ENCODE peak calls at places on chromosome 3, in seven cellular contexts. B, H, F, P, Z, C and G are unnamed samples.

GRCh38 chr3:23232016-23232415 is 28.9 kb downstream of the UBE2E2 start:
- DNase-seq in B (no peak), H (no peak), F (no peak), P (no peak), Z (no peak), C (no peak), G (no peak)

GRCh38 chr3:134934933-134935332 is 139.9 kb downstream of the EPHB1 start:
- DNase-seq in B (no peak), H (no peak), F (no peak), P (no peak), Z (no peak), C (no peak), G (no peak)

GRCh38 chr3:146970236-146970635 is 365.1 kb upstream of the PLSCR5 start:
- DNase-seq in B (no peak), H (no peak), F (no peak), P (no peak), Z (no peak), C (no peak), G (no peak)

GRCh38 chr3:187968883-187969580 is 184.9 kb upstream of the LPP start:
- DNase-seq in B (peak; percentile 47), H (no peak), F (no peak), P (no peak), Z (no peak), C (no peak), G (peak; percentile 42)

GRCh38 chr3:45026957-45027356 is 854 bp downstream of the CLEC3B start:
- DNase-seq in B (no peak), H (no peak), F (no peak), P (no peak), Z (no peak), C (peak; percentile 91), G (no peak)

GRCh38 chr3:22934973-22935372 is 268.2 kb upstream of the UBE2E2 start:
- DNase-seq in B (no peak), H (no peak), F (no peak), P (no peak), Z (no peak), C (no peak), G (no peak)

GRCh38 chr3:108001457-108001856 is 89.4 kb downstream of the CD47 start:
- DNase-seq in B (peak; percentile 92), H (no peak), F (no peak), P (peak; percentile 5), Z (no peak), C (no peak), G (no peak)

GRCh38 chr3:128369106-128369708 is 97.5 kb downstream of the DNAJB8 start:
- DNase-seq in B (no peak), H (no peak), F (no peak), P (no peak), Z (no peak), C (no peak), G (no peak)

DNA sequence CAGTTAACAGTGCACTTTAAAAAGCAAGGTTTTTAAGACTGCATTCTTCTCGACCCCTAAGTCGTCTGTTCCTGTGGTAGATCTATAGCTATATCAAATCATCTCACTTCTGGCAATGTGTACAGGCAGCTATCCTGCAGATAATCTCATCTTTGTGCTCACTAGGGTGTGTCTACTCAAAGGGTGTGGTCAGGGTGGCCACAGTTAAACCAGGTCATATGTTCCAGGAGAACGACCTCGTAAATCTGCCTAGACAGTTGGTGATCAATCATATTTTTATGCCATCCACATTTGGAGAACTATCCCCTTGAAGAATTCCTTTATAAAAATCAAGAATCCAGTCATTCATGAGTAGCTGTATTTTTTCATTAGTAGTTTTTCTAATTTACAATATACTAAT is 3.0 kb downstream of the VEPH1 start:
- DNase-seq in B (peak; percentile 82), H (no peak), F (no peak), P (peak; percentile 7), Z (no peak), C (no peak), G (no peak)
- H3K27ac ChIP-seq in B (peak overlapping the region; percentile 80), H (no peak overlapping the region), F (peak overlapping the region; percentile 80), P (no peak overlapping the region), Z (no peak overlapping the region), C (no peak overlapping the region), G (no peak overlapping the region)

GRCh38 chr3:159818399-159818798 is 170.2 kb upstream of the IL12A start:
- DNase-seq in B (no peak), H (no peak), F (no peak), P (no peak), Z (peak; percentile 41), C (no peak), G (peak; percentile 96)
- TF ChIP-seq CTCF in B (no peak), H (no peak), F (no peak), P (no peak), Z (no peak), C (no peak), G (peak; percentile 45)

DNA sequence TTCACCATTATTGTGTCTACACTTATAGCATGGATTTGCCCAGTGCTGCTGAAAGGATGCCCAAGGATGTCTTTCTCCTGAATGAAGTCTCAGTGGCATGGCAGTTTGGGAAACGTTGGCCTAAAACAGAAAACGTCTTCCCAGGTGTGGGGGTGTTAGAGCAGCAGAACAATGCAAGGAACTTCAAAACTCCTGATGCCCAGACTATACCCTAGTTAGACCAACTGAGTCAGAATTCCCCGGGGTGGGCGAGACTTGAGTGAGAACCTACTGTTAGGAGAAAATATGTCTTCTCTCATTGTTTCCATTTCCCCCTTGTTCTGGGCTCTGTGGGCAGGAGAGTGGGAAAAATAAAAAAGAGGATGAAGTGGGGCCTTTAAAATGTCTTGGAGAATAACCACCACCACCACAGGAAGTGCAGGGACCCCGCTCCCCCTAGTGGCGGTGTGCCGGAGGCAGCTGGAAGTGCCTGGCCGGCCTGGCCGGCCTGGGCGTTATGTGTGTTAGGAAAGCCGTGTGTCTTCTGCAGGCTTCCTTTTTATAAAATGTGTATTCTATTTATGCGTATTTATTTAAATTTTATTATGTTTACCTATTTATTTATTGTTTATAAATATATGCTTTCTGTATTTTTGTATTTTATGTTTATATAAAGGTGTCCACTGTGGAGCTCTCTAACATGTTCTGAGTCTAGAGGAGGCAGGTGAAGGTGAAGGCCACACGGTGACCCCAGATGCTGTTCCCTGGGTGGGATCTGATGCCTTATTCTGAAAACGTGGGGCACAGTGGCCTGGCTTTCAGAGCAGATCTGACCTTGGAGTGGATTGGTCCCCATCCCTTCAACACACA is 104.5 kb upstream of the SLC7A14 start:
- DNase-seq in B (peak; percentile 40), H (peak; percentile 39), F (peak; percentile 54), P (peak; percentile 38), Z (peak; percentile 77), C (no peak), G (peak; percentile 74)
- H3K27ac ChIP-seq in B (no peak overlapping the region), H (no peak overlapping the region), F (peak overlapping the region; percentile 31), P (no peak overlapping the region), Z (no peak overlapping the region), C (peak overlapping the region; percentile 66), G (no peak overlapping the region)

GRCh38 chr3:11221818-11222217 is 50.4 kb upstream of the ATG7 start:
- DNase-seq in B (peak; percentile 14), H (no peak), F (no peak), P (no peak), Z (no peak), C (no peak), G (no peak)
- TF ChIP-seq CTCF in B (peak; percentile 45), H (no peak), F (no peak), P (no peak), Z (no peak), C (no peak), G (no peak)

GRCh38 chr3:150588027-150588830 is 14.9 kb upstream of the SELENOT start:
- DNase-seq in B (no peak), H (no peak), F (no peak), P (no peak), Z (peak; percentile 83), C (no peak), G (no peak)
- H3K27ac ChIP-seq in B (no peak overlapping the region), H (no peak overlapping the region), F (no peak overlapping the region), P (no peak overlapping the region), Z (peak overlapping the region; percentile 84), C (no peak overlapping the region), G (no peak overlapping the region)